ENCODE peak calls at places on chromosomes 7 and 10, in nine cellular contexts. X is pancreas, I is lower lobe of right lung, F is psoas muscle, C is upper lobe of right lung, A is PC-3, M is right lobe of liver, T is neural progenitor cell, R is left ventricle myocardium inferior. S is an unnamed sample.

GRCh38 chr10:106708521-106708920 is 456.0 kb downstream of the SORCS1 start:
- DNase-seq in X (no peak), M (no peak), C (no peak), T (no peak), A (no peak), R (no peak), I (no peak), F (no peak), S (no peak)

GRCh38 chr7:42097756-42098155 is 139.3 kb downstream of the GLI3 start:
- DNase-seq in A (peak; percentile 93), M (no peak), X (no peak), F (no peak), R (no peak), I (no peak), T (no peak), C (no peak), S (no peak)

GRCh38 chr10:23344251-23344841 is at the start of gene C10orf67:
- DNase-seq in A (peak; percentile 20), I (peak; percentile 59), X (no peak), R (peak; percentile 49), M (no peak), F (peak; percentile 58), T (peak; percentile 70), C (peak; percentile 74), S (no peak)

GRCh38 chr7:154484406-154484805 is 432.2 kb downstream of the DPP6 start:
- DNase-seq in I (no peak), M (no peak), X (no peak), T (peak; percentile 38), A (no peak), R (no peak), F (no peak), C (no peak), S (no peak)

GRCh38 chr7:149489391-149490024 is 8.1 kb downstream of the ZNF746 start:
- DNase-seq in M (no peak), X (no peak), R (no peak), I (no peak), T (peak; percentile 17), C (no peak), F (peak; percentile 42), A (peak; percentile 31), S (no peak)

GRCh38 chr7:1204460-1204859 is 28.2 kb upstream of the UNCX start:
- DNase-seq in A (no peak), F (no peak), C (no peak), R (no peak), M (no peak), I (no peak), T (no peak), X (no peak), S (no peak)

GRCh38 chr7:116111429-116111828 is 80.9 kb upstream of the TFEC start:
- DNase-seq in R (no peak), C (no peak), X (no peak), M (no peak), I (no peak), T (no peak), A (no peak), F (no peak), S (no peak)

GRCh38 chr7:6299774-6300173 is 27.4 kb upstream of the CYTH3 start:
- DNase-seq in A (no peak), X (no peak), M (no peak), T (no peak), R (no peak), F (no peak), C (no peak), I (no peak), S (no peak)

GRCh38 chr7:40680657-40681056 is 545.9 kb downstream of the SUGCT start:
- DNase-seq in F (no peak), M (no peak), X (no peak), R (no peak), T (peak; percentile 40), A (peak; percentile 39), I (no peak), C (no peak), S (no peak)

GRCh38 chr7:95209778-95210177 is 114.6 kb downstream of the PON1 start:
- DNase-seq in F (no peak), I (no peak), T (no peak), A (no peak), R (no peak), M (no peak), X (no peak), C (no peak), S (no peak)
- H3K4me3 ChIP-seq in F (no peak overlapping the region), I (no peak overlapping the region), T (no peak overlapping the region), A (no peak overlapping the region), R (no peak overlapping the region), M (no peak overlapping the region), X (no peak overlapping the region), C (no peak overlapping the region), S (no peak overlapping the region)

DNA sequence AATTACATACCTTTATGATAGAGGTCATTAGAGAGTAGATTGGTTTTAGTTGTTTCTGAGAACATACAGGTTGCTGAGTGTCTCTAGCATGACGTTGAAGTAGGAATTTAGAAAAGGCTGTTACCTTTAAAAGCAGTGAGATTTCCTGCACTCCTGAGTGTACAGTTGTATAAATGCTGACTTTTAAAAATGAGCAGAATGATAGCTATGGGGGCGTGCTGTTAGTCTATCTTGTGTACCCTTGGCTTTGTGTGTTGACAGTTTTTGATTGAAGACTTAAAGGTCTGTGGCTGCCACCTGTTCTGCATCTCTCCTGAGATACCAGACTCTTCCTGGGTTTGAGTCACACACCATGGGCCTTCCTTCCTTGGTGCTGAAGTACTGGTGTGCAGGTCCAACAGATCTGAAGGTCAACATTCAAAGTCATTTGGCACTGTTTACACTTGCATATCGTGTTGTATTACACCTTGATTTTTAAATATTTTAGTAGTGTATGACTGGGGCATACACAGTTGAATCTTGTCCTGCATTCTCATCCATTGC is 23.8 kb downstream of the DNAJB6 start:
- DNase-seq in A (no peak), F (no peak), C (no peak), T (no peak), M (no peak), I (no peak), X (no peak), R (no peak), S (no peak)
- H3K4me1 ChIP-seq in A (peaks cover 9% of the 10 kb centered on the region), F (peaks cover 73% of the 10 kb centered on the region), C (peaks cover 18% of the 10 kb centered on the region), T (no peaks in the 10 kb centered on the region), M (no peaks in the 10 kb centered on the region), I (peaks cover 17% of the 10 kb centered on the region), X (no peaks in the 10 kb centered on the region), R (peaks cover 94% of the 10 kb centered on the region), S (peaks cover 20% of the 10 kb centered on the region)

GRCh38 chr7:28328822-28329615 is 83.3 kb upstream of the CREB5 start:
- DNase-seq in R (no peak), M (no peak), X (no peak), C (no peak), A (no peak), F (no peak), T (no peak), I (no peak), S (no peak)

GRCh38 chr7:28329616-28330373 is 82.5 kb upstream of the CREB5 start:
- DNase-seq in F (no peak), R (no peak), I (no peak), T (no peak), X (no peak), C (no peak), M (no peak), A (no peak), S (peak; percentile 18)

GRCh38 chr7:28332031-28332430 is 80.3 kb upstream of the CREB5 start:
- DNase-seq in X (no peak), M (no peak), A (no peak), C (no peak), I (no peak), F (no peak), R (no peak), T (no peak), S (no peak)

GRCh38 chr7:28328161-28328560 is 84.2 kb upstream of the CREB5 start:
- DNase-seq in F (no peak), I (no peak), X (no peak), C (no peak), T (no peak), A (peak; percentile 46), R (no peak), M (no peak), S (no peak)

DNA sequence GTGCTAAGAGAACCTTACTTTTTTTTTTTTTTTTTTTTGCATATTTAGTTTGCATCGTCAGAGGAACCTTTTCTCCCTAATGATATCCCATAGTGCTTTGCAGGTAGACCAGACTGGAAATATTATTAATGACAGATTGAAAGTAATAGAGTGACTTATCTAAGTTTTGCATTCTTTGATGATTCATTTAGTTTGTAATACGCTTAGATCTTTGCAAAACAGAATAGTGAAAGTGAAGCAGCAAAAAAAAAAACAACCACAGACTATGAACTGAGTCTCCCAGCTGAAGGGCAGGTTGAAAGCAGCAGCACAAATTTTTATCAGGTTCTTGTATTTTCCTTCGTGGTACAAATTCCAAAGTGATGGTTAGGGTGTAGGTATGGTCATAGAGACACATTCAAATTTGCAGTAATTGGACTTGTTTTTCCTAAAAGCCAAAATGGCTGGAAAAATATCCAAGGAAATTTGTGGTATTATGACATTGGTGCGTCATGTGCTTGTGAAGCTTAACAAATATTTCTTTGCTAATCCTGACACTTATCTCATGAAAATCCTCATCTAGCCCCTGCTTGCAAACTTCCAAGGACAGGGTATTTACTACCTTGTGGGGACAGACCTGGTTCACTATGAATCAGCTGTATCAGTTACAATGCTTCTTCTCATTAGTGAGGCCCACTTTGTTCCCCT is 81.8 kb upstream of the CREB5 start:
- DNase-seq in A (no peak), X (no peak), I (no peak), M (no peak), F (no peak), R (no peak), C (no peak), T (no peak), S (no peak)
- H3K4me3 ChIP-seq in A (no peak overlapping the region), X (no peak overlapping the region), I (no peak overlapping the region), M (no peak overlapping the region), F (no peak overlapping the region), R (no peak overlapping the region), C (no peak overlapping the region), T (no peak overlapping the region), S (peak overlapping the region; percentile 18)

GRCh38 chr7:47376991-47377590 is 204.8 kb downstream of the TNS3 start:
- DNase-seq in X (no peak), T (no peak), C (peak; percentile 48), A (no peak), R (no peak), I (no peak), M (no peak), F (peak; percentile 19), S (no peak)

GRCh38 chr7:47375121-47375551 is 206.8 kb downstream of the TNS3 start:
- DNase-seq in A (no peak), F (peak; percentile 45), I (no peak), M (no peak), T (no peak), R (no peak), C (peak; percentile 39), X (no peak), S (no peak)

GRCh38 chr7:47375590-47375989 is 206.3 kb downstream of the TNS3 start:
- DNase-seq in M (no peak), T (no peak), A (no peak), R (no peak), I (no peak), F (peak; percentile 16), C (no peak), X (no peak), S (no peak)

GRCh38 chr7:47373871-47374451 is 207.9 kb downstream of the TNS3 start:
- DNase-seq in T (no peak), I (no peak), C (peak; percentile 21), M (no peak), A (no peak), X (peak; percentile 80), R (no peak), F (peak; percentile 56), S (no peak)

DNA sequence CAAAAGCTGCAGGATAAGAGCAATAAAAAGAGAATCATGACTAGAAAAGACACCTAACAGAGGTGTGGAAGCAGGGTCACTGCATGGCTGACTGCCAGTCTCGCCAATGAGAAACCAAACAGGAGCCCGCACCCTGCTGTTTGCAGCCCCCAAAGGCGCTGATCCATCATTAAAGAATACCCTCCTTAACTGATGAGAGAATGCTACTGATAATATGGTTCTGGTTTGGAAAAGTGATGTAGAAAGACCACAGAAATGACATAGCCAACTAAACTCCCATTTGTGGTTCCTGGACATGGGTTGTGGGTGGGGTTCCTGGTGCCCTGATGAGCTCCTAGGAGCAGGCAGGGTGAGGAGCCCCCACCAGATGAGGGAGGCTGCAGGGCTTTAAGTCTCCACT is 207.4 kb downstream of the TNS3 start:
- DNase-seq in C (peak; percentile 8), R (no peak), F (peak; percentile 34), T (no peak), A (no peak), M (no peak), X (no peak), I (no peak), S (no peak)
- H3K4me1 ChIP-seq in C (peaks cover 13% of the 10 kb centered on the region), R (peaks cover 87% of the 10 kb centered on the region), F (peaks cover 41% of the 10 kb centered on the region), T (peaks cover 4% of the 10 kb centered on the region), A (peaks cover 35% of the 10 kb centered on the region), M (peaks cover 7% of the 10 kb centered on the region), X (peaks cover 37% of the 10 kb centered on the region), I (peaks cover 13% of the 10 kb centered on the region), S (no peaks in the 10 kb centered on the region)